ENCODE peak calls at places on chromosomes 11 and 22, in ten cellular contexts. D is OCI-LY7, X is osteoblast, M is left lung, Q is fibroblast of the aortic adventitia, P is ovary, S is A549, T is GM12865, Y is fibroblast of pulmonary artery, A is body of pancreas. R is an unnamed sample.

GRCh38 chr22:44567846-44568493 is 69.9 kb upstream of the RTL6 start:
- DNase-seq in D (peak; percentile 66), X (no peak), M (no peak), Q (peak; percentile 58), P (peak; percentile 48), S (peak; percentile 46), T (peak; percentile 61), Y (peak; percentile 65), A (peak; percentile 57), R (no peak)

GRCh38 chr11:36131719-36132349 is 157.4 kb downstream of the COMMD9 start:
- DNase-seq in D (peak; percentile 53), X (no peak), M (no peak), Q (peak; percentile 70), P (peak; percentile 71), S (peak; percentile 41), T (peak; percentile 53), Y (peak; percentile 83), A (peak; percentile 46), R (peak; percentile 45)

GRCh38 chr22:49544286-49544685 is 283.4 kb downstream of the BRD1 start:
- DNase-seq in D (no peak), X (no peak), M (no peak), Q (no peak), P (no peak), S (no peak), T (no peak), Y (no peak), A (no peak), R (no peak)

GRCh38 chr22:33923660-33924246 is 3.5 kb upstream of the LARGE1 start:
- DNase-seq in D (peak; percentile 87), X (peak; percentile 94), M (no peak), Q (peak; percentile 85), P (peak; percentile 43), S (peak; percentile 74), T (peak; percentile 87), Y (peak; percentile 84), A (peak; percentile 80), R (peak; percentile 55)

GRCh38 chr11:125990244-125990643 is 44.4 kb downstream of the VSIG10L2 start:
- DNase-seq in D (no peak), X (peak; percentile 78), M (no peak), Q (peak; percentile 83), P (no peak), S (no peak), T (peak; percentile 21), Y (peak; percentile 44), A (peak; percentile 25), R (no peak)

GRCh38 chr22:49973018-49973965 is 12.7 kb downstream of the PIM3 start:
- DNase-seq in D (no peak), X (no peak), M (no peak), Q (peak; percentile 37), P (no peak), S (peak; percentile 33), T (no peak), Y (peak; percentile 36), A (no peak), R (no peak)

GRCh38 chr11:71504526-71504925 is 22.5 kb upstream of the KRTAP5-7 start:
- DNase-seq in D (no peak), X (no peak), M (no peak), Q (no peak), P (no peak), S (no peak), T (no peak), Y (no peak), A (no peak), R (no peak)

GRCh38 chr11:12112150-12112520 is 1.7 kb downstream of the MICAL2 start:
- DNase-seq in D (no peak), X (peak; percentile 74), M (no peak), Q (no peak), P (no peak), S (no peak), T (no peak), Y (no peak), A (no peak), R (no peak)

GRCh38 chr22:30803679-30804078 is 109.0 kb downstream of the OSBP2 start:
- DNase-seq in D (no peak), X (no peak), M (no peak), Q (no peak), P (no peak), S (no peak), T (no peak), Y (no peak), A (no peak), R (no peak)

GRCh38 chr11:69881467-69882269 is 62.5 kb upstream of the FGF3 start:
- DNase-seq in D (no peak), X (no peak), M (peak; percentile 57), Q (no peak), P (no peak), S (no peak), T (no peak), Y (no peak), A (no peak), R (no peak)

GRCh38 chr11:70032943-70033710 is 45.0 kb upstream of the ANO1 start:
- DNase-seq in D (no peak), X (no peak), M (no peak), Q (no peak), P (no peak), S (no peak), T (no peak), Y (no peak), A (no peak), R (no peak)

GRCh38 chr11:70090989-70091388 is 12.9 kb downstream of the ANO1 start:
- DNase-seq in D (no peak), X (peak; percentile 84), M (peak; percentile 37), Q (peak; percentile 22), P (no peak), S (no peak), T (no peak), Y (no peak), A (no peak), R (no peak)

GRCh38 chr11:132099692-132100091 is 729.3 kb downstream of the NTM start:
- DNase-seq in D (peak; percentile 9), X (no peak), M (no peak), Q (no peak), P (no peak), S (no peak), T (peak; percentile 38), Y (no peak), A (no peak), R (peak; percentile 15)

GRCh38 chr11:69155302-69156198 is at the start of gene SMIM38:
- DNase-seq in D (no peak), X (no peak), M (no peak), Q (no peak), P (no peak), S (no peak), T (peak; percentile 70), Y (no peak), A (peak; percentile 49), R (peak; percentile 76)

GRCh38 chr11:134032501-134033091 is 36.3 kb upstream of the JAM3 start:
- DNase-seq in D (no peak), X (no peak), M (no peak), Q (no peak), P (no peak), S (no peak), T (no peak), Y (no peak), A (peak; percentile 23), R (no peak)

DNA sequence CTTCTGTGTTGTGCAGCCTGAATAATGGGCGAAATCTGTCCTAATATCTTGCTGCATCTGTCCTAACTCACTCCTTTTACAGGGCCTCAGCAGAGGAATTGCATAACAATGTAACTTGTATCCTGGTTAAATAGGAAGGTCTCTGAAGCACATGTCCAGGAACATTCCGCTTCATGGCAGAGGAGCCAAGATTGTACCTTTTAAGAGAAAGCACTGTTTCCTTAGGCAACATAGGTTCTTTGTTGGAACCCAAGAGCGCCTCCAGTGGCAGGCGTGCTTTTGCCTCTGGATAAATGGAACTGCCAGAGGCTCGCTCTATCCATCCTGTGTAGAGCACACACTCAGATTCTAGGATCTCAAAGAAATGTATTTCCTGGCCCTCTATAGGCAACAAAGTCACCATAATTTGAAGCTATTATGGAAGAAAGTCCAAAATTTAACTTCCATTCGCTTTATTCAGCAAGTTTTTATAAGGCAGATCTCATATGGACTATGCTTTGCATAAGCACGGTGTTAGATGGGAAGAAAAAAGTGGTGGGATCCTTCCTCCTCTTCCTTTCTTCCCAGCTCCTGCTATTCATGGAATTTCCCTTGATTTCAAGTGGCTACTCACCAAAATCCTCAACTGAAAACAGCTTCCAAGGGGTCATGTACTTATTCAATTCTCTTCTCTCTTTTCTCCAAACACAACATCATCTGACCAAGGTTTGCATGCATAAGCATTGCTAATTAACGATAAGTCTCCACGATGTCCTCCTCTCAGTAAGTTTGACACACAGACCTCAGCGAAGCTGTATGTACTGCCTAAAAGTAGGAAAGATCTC is at the start of gene BLID:
- DNase-seq in D (peak; percentile 6), X (no peak), M (no peak), Q (peak; percentile 63), P (peak; percentile 48), S (peak; percentile 31), T (peak; percentile 22), Y (peak; percentile 73), A (peak; percentile 28), R (no peak)
- TF ChIP-seq CTCF in D (peak; percentile 74), X (peak; percentile 65), M (peak; percentile 27), Q (peak; percentile 63), P (no peak), S (peak; percentile 37), T (peak; percentile 46), Y (peak; percentile 61), A (peak; percentile 33), R (peak; percentile 24)

GRCh38 chr11:72833792-72834501 is 19.7 kb downstream of the ATG16L2 start:
- DNase-seq in D (no peak), X (peak; percentile 58), M (no peak), Q (peak; percentile 52), P (peak; percentile 53), S (no peak), T (no peak), Y (no peak), A (no peak), R (no peak)
- TF ChIP-seq CTCF in D (no peak), X (no peak), M (no peak), Q (no peak), P (no peak), S (no peak), T (no peak), Y (no peak), A (no peak), R (no peak)

GRCh38 chr11:74701351-74701750 is 29.9 kb downstream of the CHRDL2 start:
- DNase-seq in D (peak; percentile 8), X (no peak), M (peak; percentile 6), Q (no peak), P (no peak), S (peak; percentile 67), T (peak; percentile 55), Y (no peak), A (no peak), R (no peak)
- TF ChIP-seq CTCF in D (peak; percentile 51), X (no peak), M (no peak), Q (peak; percentile 30), P (no peak), S (peak; percentile 27), T (peak; percentile 53), Y (peak; percentile 25), A (no peak), R (peak; percentile 12)

DNA sequence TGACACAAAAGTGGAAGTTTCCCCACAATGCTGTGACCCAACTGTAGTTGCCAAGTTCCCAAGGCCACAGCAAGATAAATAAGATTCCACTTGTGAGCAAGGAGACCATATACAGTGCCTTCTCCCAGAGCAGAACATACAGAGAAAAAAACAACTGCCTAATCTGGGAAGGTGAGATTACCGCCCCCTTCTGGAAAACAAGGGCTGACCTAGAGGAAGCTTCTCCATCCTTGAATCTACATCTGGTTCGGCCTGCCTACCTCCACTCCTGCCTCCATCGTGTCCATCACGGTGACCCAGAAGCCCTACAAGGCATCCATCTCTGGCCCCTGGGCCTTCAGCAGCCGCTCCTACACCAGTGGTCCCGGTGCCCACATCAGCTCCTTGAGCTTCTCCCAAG is 6.1 kb upstream of the RNASEH2C start:
- DNase-seq in D (no peak), X (no peak), M (no peak), Q (no peak), P (no peak), S (no peak), T (no peak), Y (no peak), A (no peak), R (no peak)
- TF ChIP-seq CTCF in D (peak; percentile 60), X (no peak), M (no peak), Q (no peak), P (no peak), S (peak; percentile 8), T (peak; percentile 15), Y (peak; percentile 18), A (peak; percentile 26), R (peak; percentile 5)